ENCODE peak calls at places on chromosomes 3 and 15, in eight cellular contexts. P is A549, V is right atrium auricular region, U is ovary, Z is MM.1S, L is Panc1, Y is colonic mucosa, G is heart left ventricle. R is an unnamed sample.

GRCh38 chr3:131036986-131037385 is 10.3 kb downstream of the NEK11 start:
- DNase-seq in G (no peak), L (no peak), Y (no peak), U (no peak), Z (no peak), V (no peak), P (no peak), R (no peak)

GRCh38 chr3:123613543-123613942 is 28.7 kb upstream of the HACD2 start:
- DNase-seq in P (no peak), Y (no peak), V (no peak), G (no peak), U (no peak), L (no peak), Z (no peak), R (no peak)

GRCh38 chr3:143596957-143597642 is 251.2 kb downstream of the SLC9A9 start:
- DNase-seq in U (peak; percentile 24), Y (no peak), Z (no peak), V (no peak), P (no peak), L (no peak), G (no peak), R (no peak)

GRCh38 chr15:29270169-29270955 is 740 bp upstream of the NSMCE3 start:
- DNase-seq in Y (peak; percentile 21), P (no peak), L (no peak), V (no peak), U (no peak), G (no peak), Z (peak; percentile 62), R (no peak)

GRCh38 chr15:100733786-100734185 is 131.4 kb downstream of the ASB7 start:
- DNase-seq in Z (no peak), U (no peak), Y (no peak), G (no peak), V (no peak), L (no peak), P (no peak), R (no peak)

GRCh38 chr3:117962750-117963149 is 1071.9 kb downstream of the IGSF11 start:
- DNase-seq in V (no peak), U (no peak), Z (no peak), L (no peak), P (no peak), G (no peak), Y (no peak), R (no peak)

GRCh38 chr3:21643752-21644151 is 107.3 kb downstream of the ZNF385D start:
- DNase-seq in L (no peak), U (no peak), Z (no peak), P (no peak), V (no peak), G (no peak), Y (no peak), R (no peak)

GRCh38 chr3:15460891-15461524 is 33.6 kb downstream of the EAF1 start:
- DNase-seq in V (no peak), U (no peak), L (no peak), G (no peak), Y (no peak), Z (peak; percentile 63), P (no peak), R (no peak)

GRCh38 chr15:44712108-44713005 is 1.0 kb downstream of the B2M start:
- DNase-seq in L (no peak), Z (peak; percentile 87), U (peak; percentile 72), P (peak; percentile 19), G (peak; percentile 69), V (peak; percentile 84), Y (peak; percentile 92), R (peak; percentile 89)

GRCh38 chr3:173826901-173827609 is 429.5 kb downstream of the NLGN1 start:
- DNase-seq in Y (no peak), P (no peak), Z (no peak), U (no peak), V (no peak), G (no peak), L (no peak), R (no peak)

GRCh38 chr3:44476963-44477311 is 533 bp downstream of the ZNF445 start:
- DNase-seq in P (no peak), Z (no peak), Y (no peak), U (no peak), L (no peak), V (no peak), G (no peak), R (no peak)
- H3K27ac ChIP-seq in P (peak overlapping the region; percentile 92), Z (no peak overlapping the region), Y (peak overlapping the region; percentile 58), U (no peak overlapping the region), L (peak overlapping the region; percentile 72), V (peak overlapping the region; percentile 63), G (peak overlapping the region; percentile 62), R (peak overlapping the region; percentile 80)

GRCh38 chr3:52091566-52092290 is 35.4 kb upstream of the DUSP7 start:
- DNase-seq in L (no peak), V (no peak), G (peak; percentile 41), U (peak; percentile 10), Y (no peak), Z (no peak), P (no peak), R (no peak)

GRCh38 chr3:52092891-52093290 is 36.5 kb upstream of the DUSP7 start:
- DNase-seq in Z (no peak), P (no peak), Y (no peak), L (no peak), V (no peak), U (peak; percentile 17), G (peak; percentile 34), R (no peak)

GRCh38 chr3:52092291-52092660 is 35.9 kb upstream of the DUSP7 start:
- DNase-seq in Y (no peak), U (no peak), V (no peak), Z (no peak), G (peak; percentile 6), L (no peak), P (no peak), R (no peak)

GRCh38 chr3:52094591-52095485 is 38.5 kb upstream of the DUSP7 start:
- DNase-seq in P (no peak), U (peak; percentile 4), G (peak; percentile 27), V (no peak), L (no peak), Z (no peak), Y (no peak), R (no peak)

GRCh38 chr3:52093751-52094525 is 37.6 kb upstream of the DUSP7 start:
- DNase-seq in Z (no peak), U (peak; percentile 3), L (no peak), P (no peak), V (no peak), Y (no peak), G (peak; percentile 45), R (no peak)
- H3K27ac ChIP-seq in Z (no peak overlapping the region), U (no peak overlapping the region), L (no peak overlapping the region), P (no peak overlapping the region), V (no peak overlapping the region), Y (no peak overlapping the region), G (no peak overlapping the region), R (no peak overlapping the region)

GRCh38 chr3:52897130-52898109 is at the start of gene STIMATE:
- DNase-seq in Y (peak; percentile 92), G (peak; percentile 95), V (peak; percentile 82), U (peak; percentile 84), L (no peak), P (peak; percentile 80), Z (peak; percentile 90), R (peak; percentile 91)

GRCh38 chr3:52895416-52895815 is 1.9 kb downstream of the STIMATE start:
- DNase-seq in Z (no peak), U (no peak), V (no peak), G (no peak), P (no peak), L (no peak), Y (no peak), R (no peak)

GRCh38 chr3:52893723-52894122 is 3.6 kb downstream of the STIMATE start:
- DNase-seq in P (no peak), V (no peak), L (no peak), Z (no peak), G (no peak), Y (no peak), U (no peak), R (peak; percentile 63)

GRCh38 chr3:52894756-52895155 is 2.6 kb downstream of the STIMATE start:
- DNase-seq in G (no peak), P (no peak), Y (no peak), Z (no peak), V (no peak), U (no peak), L (no peak), R (no peak)

DNA sequence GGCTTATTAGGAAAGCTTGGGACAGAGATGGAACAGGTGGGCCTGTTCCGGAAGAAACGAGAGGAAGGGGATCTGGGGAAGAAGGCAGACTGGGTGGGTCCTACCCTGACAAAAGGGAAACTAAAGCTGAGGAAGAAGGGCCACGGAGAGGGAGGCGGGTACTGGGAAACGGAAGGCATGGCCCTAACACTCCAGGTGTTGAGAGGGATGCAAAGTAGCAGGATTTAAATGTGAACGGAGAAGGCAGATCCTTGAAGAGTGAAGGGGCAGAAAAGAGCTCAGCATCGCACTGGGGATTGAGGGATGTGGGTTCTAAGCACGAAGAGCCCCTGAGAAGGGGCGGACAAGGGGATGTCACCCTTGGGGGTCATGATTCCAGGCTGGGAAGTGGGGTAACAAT is 735 bp downstream of the STIMATE start:
- DNase-seq in L (no peak), G (no peak), Y (no peak), V (no peak), P (no peak), Z (no peak), U (no peak), R (no peak)
- H3K27ac ChIP-seq in L (peak overlapping the region; percentile 65), G (no peak overlapping the region), Y (no peak overlapping the region), V (peak overlapping the region; percentile 42), P (peak overlapping the region; percentile 73), Z (no peak overlapping the region), U (peak overlapping the region; percentile 79), R (peak overlapping the region; percentile 74)

GRCh38 chr3:42182555-42182954 is 83.4 kb downstream of the CCK start:
- DNase-seq in U (no peak), L (no peak), P (no peak), Z (no peak), Y (no peak), G (no peak), V (no peak), R (no peak)

GRCh38 chr3:42180901-42181300 is 85.1 kb downstream of the CCK start:
- DNase-seq in Y (peak; percentile 52), G (no peak), L (no peak), P (no peak), Z (no peak), V (no peak), U (no peak), R (no peak)

GRCh38 chr3:42184622-42185010 is 81.4 kb downstream of the CCK start:
- DNase-seq in G (no peak), Z (no peak), L (no peak), Y (no peak), V (no peak), P (no peak), U (no peak), R (no peak)

GRCh38 chr3:42185044-42185443 is 80.9 kb downstream of the CCK start:
- DNase-seq in G (no peak), Y (no peak), L (no peak), Z (no peak), P (no peak), U (no peak), V (no peak), R (no peak)

DNA sequence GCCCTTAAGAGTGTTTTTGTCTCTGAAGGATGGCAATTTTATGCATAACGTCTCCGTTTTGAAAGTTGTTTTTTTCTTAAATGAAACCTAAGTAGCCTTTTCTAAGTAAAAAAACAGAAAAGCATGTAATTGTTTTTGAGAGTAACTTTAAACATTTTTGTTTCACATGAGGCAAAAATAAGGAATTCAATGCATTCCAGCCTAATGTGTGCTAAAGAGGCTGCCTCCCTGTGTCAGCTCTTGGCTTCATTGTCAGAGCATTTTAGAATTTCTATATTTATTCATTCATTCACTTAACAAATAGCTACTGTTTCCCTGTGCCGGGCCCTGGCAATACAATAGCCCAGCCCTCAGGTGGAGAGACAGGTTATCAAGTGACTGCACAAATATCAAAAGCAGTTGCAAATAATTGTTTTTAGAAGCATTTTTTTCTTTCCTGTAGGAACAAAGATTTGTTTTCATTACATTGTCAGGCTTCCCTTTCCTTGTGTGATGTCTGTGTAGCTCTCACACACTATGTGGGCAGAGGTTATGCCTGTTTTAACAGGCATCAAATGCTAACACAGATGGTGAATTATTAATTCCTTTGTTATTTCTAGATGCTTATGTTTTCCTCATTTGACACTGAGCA is 81.9 kb downstream of the CCK start:
- DNase-seq in U (no peak), L (no peak), P (no peak), Z (no peak), G (no peak), Y (no peak), V (no peak), R (no peak)
- H3K27ac ChIP-seq in U (no peak overlapping the region), L (no peak overlapping the region), P (no peak overlapping the region), Z (no peak overlapping the region), G (no peak overlapping the region), Y (no peak overlapping the region), V (peak overlapping the region; percentile 32), R (peak overlapping the region; percentile 40)